ENCODE peak calls at places on chromosomes 16 and 17, in ten cellular contexts. One of them, this sample, is unnamed.

GRCh38 chr16:30523768-30524574 is 2.4 kb downstream of the ZNF768 start:
- DNase-seq in activated effector memory CD4-positive, alpha-beta T cell treated with anti-CD3 and anti-CD28 coated beads, Interleukin-2, amount 50 U/mL, for 16 hours: no peak
- DNase-seq in ovary: no peak
- DNase-seq in anterior cingulate cortex: no peak
- DNase-seq in stromal cell of bone marrow: no peak
- DNase-seq in amniotic epithelial cell: peak
- DNase-seq in ELR: no peak
- DNase-seq in activated CD4-positive, alpha-beta T cell treated with anti-CD3 and anti-CD28 coated beads for 36 hours: no peak
- DNase-seq in activated B cell treated with CpG ODN at 0.5 μM for 24 hours: no peak
- DNase-seq in neuronal stem cell: no peak
- DNase-seq in this sample: no peak

GRCh38 chr17:39027037-39027436 is 59.8 kb upstream of the FBXO47 start:
- DNase-seq in activated effector memory CD4-positive, alpha-beta T cell treated with anti-CD3 and anti-CD28 coated beads, Interleukin-2, amount 50 U/mL, for 16 hours: peak
- DNase-seq in ovary: peak
- DNase-seq in anterior cingulate cortex: no peak
- DNase-seq in stromal cell of bone marrow: no peak
- DNase-seq in amniotic epithelial cell: no peak
- DNase-seq in ELR: peak
- DNase-seq in activated CD4-positive, alpha-beta T cell treated with anti-CD3 and anti-CD28 coated beads for 36 hours: peak
- DNase-seq in activated B cell treated with CpG ODN at 0.5 μM for 24 hours: no peak
- DNase-seq in neuronal stem cell: no peak
- DNase-seq in this sample: peak

GRCh38 chr16:26795184-26795583 is 271.5 kb upstream of the C16orf82 start:
- DNase-seq in activated effector memory CD4-positive, alpha-beta T cell treated with anti-CD3 and anti-CD28 coated beads, Interleukin-2, amount 50 U/mL, for 16 hours: no peak
- DNase-seq in ovary: no peak
- DNase-seq in anterior cingulate cortex: no peak
- DNase-seq in stromal cell of bone marrow: no peak
- DNase-seq in amniotic epithelial cell: no peak
- DNase-seq in ELR: no peak
- DNase-seq in activated CD4-positive, alpha-beta T cell treated with anti-CD3 and anti-CD28 coated beads for 36 hours: peak
- DNase-seq in activated B cell treated with CpG ODN at 0.5 μM for 24 hours: no peak
- DNase-seq in neuronal stem cell: no peak
- DNase-seq in this sample: no peak

GRCh38 chr16:53052519-53053501 is at the start of gene CHD9NB:
- DNase-seq in activated effector memory CD4-positive, alpha-beta T cell treated with anti-CD3 and anti-CD28 coated beads, Interleukin-2, amount 50 U/mL, for 16 hours: no peak
- DNase-seq in ovary: no peak
- DNase-seq in anterior cingulate cortex: no peak
- DNase-seq in stromal cell of bone marrow: peak
- DNase-seq in amniotic epithelial cell: peak
- DNase-seq in ELR: peak
- DNase-seq in activated CD4-positive, alpha-beta T cell treated with anti-CD3 and anti-CD28 coated beads for 36 hours: peak
- DNase-seq in activated B cell treated with CpG ODN at 0.5 μM for 24 hours: no peak
- DNase-seq in neuronal stem cell: no peak
- DNase-seq in this sample: peak

GRCh38 chr16:83967091-83967490 is 953 bp upstream of the NECAB2 start:
- DNase-seq in activated effector memory CD4-positive, alpha-beta T cell treated with anti-CD3 and anti-CD28 coated beads, Interleukin-2, amount 50 U/mL, for 16 hours: no peak
- DNase-seq in ovary: no peak
- DNase-seq in anterior cingulate cortex: no peak
- DNase-seq in stromal cell of bone marrow: no peak
- DNase-seq in amniotic epithelial cell: no peak
- DNase-seq in ELR: no peak
- DNase-seq in activated CD4-positive, alpha-beta T cell treated with anti-CD3 and anti-CD28 coated beads for 36 hours: no peak
- DNase-seq in activated B cell treated with CpG ODN at 0.5 μM for 24 hours: no peak
- DNase-seq in neuronal stem cell: no peak
- DNase-seq in this sample: no peak

GRCh38 chr16:48499822-48500440 is 110.0 kb downstream of the N4BP1 start:
- DNase-seq in activated effector memory CD4-positive, alpha-beta T cell treated with anti-CD3 and anti-CD28 coated beads, Interleukin-2, amount 50 U/mL, for 16 hours: no peak
- DNase-seq in ovary: peak
- DNase-seq in anterior cingulate cortex: peak
- DNase-seq in stromal cell of bone marrow: peak
- DNase-seq in amniotic epithelial cell: peak
- DNase-seq in ELR: peak
- DNase-seq in activated CD4-positive, alpha-beta T cell treated with anti-CD3 and anti-CD28 coated beads for 36 hours: no peak
- DNase-seq in activated B cell treated with CpG ODN at 0.5 μM for 24 hours: no peak
- DNase-seq in neuronal stem cell: no peak
- DNase-seq in this sample: no peak

GRCh38 chr16:46844771-46845170 is 13.8 kb upstream of the C16orf87 start:
- DNase-seq in activated effector memory CD4-positive, alpha-beta T cell treated with anti-CD3 and anti-CD28 coated beads, Interleukin-2, amount 50 U/mL, for 16 hours: no peak
- DNase-seq in ovary: no peak
- DNase-seq in anterior cingulate cortex: no peak
- DNase-seq in stromal cell of bone marrow: no peak
- DNase-seq in amniotic epithelial cell: peak
- DNase-seq in ELR: no peak
- DNase-seq in activated CD4-positive, alpha-beta T cell treated with anti-CD3 and anti-CD28 coated beads for 36 hours: no peak
- DNase-seq in activated B cell treated with CpG ODN at 0.5 μM for 24 hours: no peak
- DNase-seq in neuronal stem cell: no peak
- DNase-seq in this sample: no peak

GRCh38 chr17:17561408-17562144 is 29.9 kb downstream of the PEMT start:
- DNase-seq in activated effector memory CD4-positive, alpha-beta T cell treated with anti-CD3 and anti-CD28 coated beads, Interleukin-2, amount 50 U/mL, for 16 hours: no peak
- DNase-seq in ovary: no peak
- DNase-seq in anterior cingulate cortex: no peak
- DNase-seq in stromal cell of bone marrow: no peak
- DNase-seq in amniotic epithelial cell: no peak
- DNase-seq in ELR: no peak
- DNase-seq in activated CD4-positive, alpha-beta T cell treated with anti-CD3 and anti-CD28 coated beads for 36 hours: no peak
- DNase-seq in activated B cell treated with CpG ODN at 0.5 μM for 24 hours: no peak
- DNase-seq in neuronal stem cell: no peak
- DNase-seq in this sample: no peak

GRCh38 chr17:69287168-69287567 is 39.8 kb downstream of the ABCA5 start:
- DNase-seq in activated effector memory CD4-positive, alpha-beta T cell treated with anti-CD3 and anti-CD28 coated beads, Interleukin-2, amount 50 U/mL, for 16 hours: no peak
- DNase-seq in ovary: no peak
- DNase-seq in anterior cingulate cortex: no peak
- DNase-seq in stromal cell of bone marrow: no peak
- DNase-seq in amniotic epithelial cell: peak
- DNase-seq in ELR: peak
- DNase-seq in activated CD4-positive, alpha-beta T cell treated with anti-CD3 and anti-CD28 coated beads for 36 hours: no peak
- DNase-seq in activated B cell treated with CpG ODN at 0.5 μM for 24 hours: no peak
- DNase-seq in neuronal stem cell: no peak
- DNase-seq in this sample: peak

GRCh38 chr16:86577314-86577971 is 906 bp upstream of the FOXL1 start:
- DNase-seq in activated effector memory CD4-positive, alpha-beta T cell treated with anti-CD3 and anti-CD28 coated beads, Interleukin-2, amount 50 U/mL, for 16 hours: no peak
- DNase-seq in ovary: no peak
- DNase-seq in anterior cingulate cortex: no peak
- DNase-seq in stromal cell of bone marrow: no peak
- DNase-seq in amniotic epithelial cell: no peak
- DNase-seq in ELR: peak
- DNase-seq in activated CD4-positive, alpha-beta T cell treated with anti-CD3 and anti-CD28 coated beads for 36 hours: no peak
- DNase-seq in activated B cell treated with CpG ODN at 0.5 μM for 24 hours: no peak
- DNase-seq in neuronal stem cell: no peak
- DNase-seq in this sample: no peak

This sample was measured in LoVo.